ENCODE peak calls at places on chromosomes 16 and 17, in four cellular contexts. V is tibial nerve, X is stomach, S is GM12878. T is an unnamed sample.
A peak's percentile ranks its signal among the peaks of the same experiment; 100 is the strongest.

GRCh38 chr17:48843172-48843900 is 12.5 kb downstream of the CALCOCO2 start:
- DNase-seq in S (no peak), V (no peak), X (no peak), T (no peak)

GRCh38 chr16:2829501-2830354 is at the start of gene ZG16B:
- DNase-seq in V (no peak), S (no peak), X (peak; percentile 77), T (peak; percentile 56)

GRCh38 chr16:85689285-85689949 is 663 bp upstream of the GINS2 start:
- DNase-seq in S (no peak), X (peak; percentile 33), V (no peak), T (no peak)

GRCh38 chr17:36705651-36706436 is 104.5 kb downstream of the MRM1 start:
- DNase-seq in S (no peak), V (no peak), X (peak; percentile 46), T (no peak)

GRCh38 chr17:41178341-41178740 is 320 bp upstream of the KRTAP4-2 start:
- DNase-seq in X (no peak), S (no peak), V (no peak), T (no peak)

GRCh38 chr17:78227455-78227916 is 3.9 kb upstream of the TMEM235 start:
- DNase-seq in V (no peak), X (no peak), S (no peak), T (no peak)

GRCh38 chr17:77694391-77695363 is 263.8 kb upstream of the TNRC6C start:
- DNase-seq in V (no peak), S (no peak), X (no peak), T (peak; percentile 35)

GRCh38 chr17:27956601-27957445 is 63.7 kb upstream of the LYRM9 start:
- DNase-seq in V (no peak), X (no peak), S (no peak), T (no peak)

GRCh38 chr17:77498875-77499698 is 358.3 kb downstream of the SEC14L1 start:
- DNase-seq in V (no peak), S (no peak), X (no peak), T (peak; percentile 50)

GRCh38 chr16:22685162-22685830 is 128.7 kb upstream of the HS3ST2 start:
- DNase-seq in S (no peak), X (no peak), V (peak; percentile 50), T (peak; percentile 90)
- TF ChIP-seq EP300 in S (no peak), X (peak; percentile 100), V (peak; percentile 72), T (peak; percentile 97)

GRCh38 chr17:4209611-4210010 is 54.2 kb downstream of the ANKFY1 start:
- DNase-seq in X (no peak), V (no peak), S (no peak), T (no peak)
- TF ChIP-seq CTCF in X (no peak), V (no peak), S (no peak), T (no peak)

GRCh38 chr17:17839792-17840707 is 3.3 kb upstream of the SREBF1 start:
- DNase-seq in S (no peak), X (peak; percentile 96), V (peak; percentile 69), T (peak; percentile 95)
- TF ChIP-seq EP300 in S (no peak), X (no peak), V (peak; percentile 90), T (no peak)

DNA sequence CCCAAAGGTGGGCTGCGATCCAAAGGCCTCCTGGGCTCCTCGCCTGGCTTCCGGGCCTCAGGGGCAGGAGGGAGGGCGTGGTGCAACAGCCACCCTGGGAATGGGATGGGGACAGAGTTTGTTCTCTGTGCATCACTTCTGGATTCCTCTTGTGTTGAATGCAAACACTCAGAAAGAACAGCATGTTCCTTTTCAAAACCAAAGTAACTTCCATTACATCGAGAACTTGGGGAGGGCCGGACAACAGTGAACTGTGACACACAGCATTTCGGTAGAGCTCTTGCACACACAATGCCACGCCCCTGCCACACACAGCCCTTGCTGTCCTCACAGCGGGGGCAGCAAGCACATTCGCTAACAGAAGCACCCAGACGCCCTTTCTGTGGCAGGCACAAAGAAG is 36.1 kb upstream of the FASN start:
- DNase-seq in S (no peak), X (peak; percentile 79), V (peak; percentile 54), T (peak; percentile 78)
- TF ChIP-seq CTCF in S (no peak), X (no peak), V (no peak), T (no peak)

DNA sequence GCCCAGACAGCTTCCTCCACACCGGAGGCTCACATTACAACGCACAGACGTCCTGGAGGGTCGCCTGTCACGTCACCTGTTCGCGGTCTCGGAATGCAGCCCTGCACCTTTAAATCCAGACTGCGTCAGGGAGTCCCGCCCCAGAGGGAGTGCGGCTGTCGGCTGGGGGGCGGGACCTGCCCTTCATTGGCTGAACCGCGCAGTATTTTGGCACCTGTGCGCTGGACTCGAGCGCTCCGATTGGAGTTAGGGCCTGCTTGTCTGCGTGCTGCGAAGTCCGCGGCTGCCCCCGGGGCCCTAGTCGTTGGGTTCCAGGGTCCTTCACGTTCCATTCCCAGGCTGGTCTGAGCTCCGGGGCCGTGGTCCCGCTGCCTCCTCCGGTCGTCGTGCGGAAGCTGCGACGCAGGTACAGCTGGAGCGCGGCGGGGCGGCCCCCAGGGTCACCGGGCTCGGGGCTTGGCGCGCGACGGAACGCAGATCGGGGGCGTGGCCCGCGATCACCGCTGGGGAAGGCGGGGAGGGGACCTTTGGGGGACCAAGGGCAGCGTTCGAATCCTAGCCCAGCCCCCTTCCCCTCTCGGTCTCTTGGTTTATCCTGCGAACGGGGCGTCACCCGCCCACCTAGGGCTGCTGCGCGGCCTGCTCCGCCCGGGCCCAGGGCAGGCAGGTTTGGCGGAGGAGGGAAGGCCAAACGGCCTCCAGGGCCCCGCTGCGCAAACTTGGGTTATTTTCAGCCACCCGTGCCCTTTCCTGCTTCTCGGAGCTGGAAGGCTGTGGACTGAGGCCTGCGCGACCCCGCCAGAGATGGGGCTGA is at the start of gene MIEF2:
- DNase-seq in S (peak; percentile 80), X (peak; percentile 97), V (peak; percentile 92), T (peak; percentile 98)
- TF ChIP-seq EP300 in S (no peak), X (no peak), V (peak; percentile 81), T (no peak)

GRCh38 chr17:50356418-50356817 is 10.5 kb downstream of the XYLT2 start:
- DNase-seq in V (no peak), S (no peak), X (peak; percentile 22), T (peak; percentile 52)

GRCh38 chr17:50354776-50355175 is 8.8 kb downstream of the XYLT2 start:
- DNase-seq in S (no peak), V (no peak), X (peak; percentile 48), T (peak; percentile 64)

GRCh38 chr17:50355336-50355700 is 9.4 kb downstream of the XYLT2 start:
- DNase-seq in V (no peak), S (no peak), X (no peak), T (no peak)

GRCh38 chr17:50356892-50357510 is 11.1 kb downstream of the XYLT2 start:
- DNase-seq in V (no peak), X (peak; percentile 15), S (no peak), T (peak; percentile 56)

GRCh38 chr17:50355701-50356341 is 9.9 kb downstream of the XYLT2 start:
- DNase-seq in X (peak; percentile 39), V (no peak), S (no peak), T (peak; percentile 54)
- TF ChIP-seq CTCF in X (no peak), V (no peak), S (no peak), T (no peak)

T was measured in suprapubic skin.